ENCODE peak calls at places on chromosomes 2 and 18, in four cellular contexts. G is activated T-cell treated with anti-CD3 and anti-CD28 coated beads for 1 hour, C is SK-N-SH, Q is NCI-H1092 treated with DMSO at 0.1 percent for 48 hours. S is an unnamed sample.

GRCh38 chr2:224517963-224518362 is 67.2 kb downstream of the CUL3 start:
- DNase-seq in G (no peak), C (no peak), Q (no peak), S (no peak)

GRCh38 chr2:55490554-55490953 is 29.0 kb upstream of the CFAP36 start:
- DNase-seq in G (no peak), C (no peak), Q (peak; percentile 21), S (no peak)

GRCh38 chr2:204479557-204479956 is 65.7 kb upstream of the PARD3B start:
- DNase-seq in G (no peak), C (no peak), Q (no peak), S (no peak)

GRCh38 chr18:8322486-8322885 is 286.8 kb upstream of the RAB12 start:
- DNase-seq in G (no peak), C (no peak), Q (no peak), S (no peak)

GRCh38 chr2:194294156-194294555 is 1362.9 kb upstream of the SLC39A10 start:
- DNase-seq in G (no peak), C (no peak), Q (no peak), S (no peak)

GRCh38 chr2:72000110-72000509 is 147.6 kb downstream of the CYP26B1 start:
- DNase-seq in G (no peak), C (no peak), Q (no peak), S (no peak)

GRCh38 chr2:146392191-146392590 is 1452.6 kb upstream of the ACVR2A start:
- DNase-seq in G (no peak), C (no peak), Q (no peak), S (no peak)

GRCh38 chr2:42581257-42581656 is 12.8 kb downstream of the MTA3 start:
- DNase-seq in G (no peak), C (no peak), Q (no peak), S (no peak)

GRCh38 chr2:145184741-145185671 is 665.1 kb upstream of the ZEB2 start:
- DNase-seq in G (no peak), C (no peak), Q (no peak), S (no peak)

GRCh38 chr2:158781562-158781961 is 13.6 kb upstream of the DAPL1 start:
- DNase-seq in G (no peak), C (no peak), Q (no peak), S (no peak)

GRCh38 chr2:179694963-179695362 is 166.4 kb downstream of the ZNF385B start:
- DNase-seq in G (no peak), C (no peak), Q (no peak), S (no peak)

GRCh38 chr18:26103579-26103978 is 13.2 kb upstream of the SS18 start:
- DNase-seq in G (peak; percentile 7), C (peak; percentile 7), Q (no peak), S (no peak)

GRCh38 chr2:232761301-232761907 is 15.0 kb downstream of the KCNJ13 start:
- DNase-seq in G (peak; percentile 16), C (peak; percentile 26), Q (peak; percentile 0), S (no peak)

GRCh38 chr2:172038604-172039003 is 38.9 kb downstream of the METAP1D start:
- DNase-seq in G (no peak), C (no peak), Q (no peak), S (no peak)

GRCh38 chr18:10453261-10453884 is 1.1 kb upstream of the APCDD1 start:
- DNase-seq in G (no peak), C (no peak), Q (no peak), S (no peak)

GRCh38 chr2:71666094-71666474 is 212.7 kb downstream of the DYSF start:
- DNase-seq in G (no peak), C (no peak), Q (no peak), S (no peak)

GRCh38 chr18:27616324-27616723 is 431.2 kb upstream of the CHST9 start:
- DNase-seq in G (no peak), C (no peak), Q (no peak), S (no peak)